ENCODE peak calls at places on chromosomes 16 and 17, in four cellular contexts. H is activated naive CD8-positive, alpha-beta T cell treated with anti-CD3 and anti-CD28 coated beads for 36 hours; N is endothelial cell; W is lower leg skin. M is an unnamed sample.

GRCh38 chr16:35181422-35182030 is 1722.1 kb downstream of the TP53TG3F start:
- DNase-seq in W (peak), H (no peak), N (no peak), M (no peak)

GRCh38 chr17:76139801-76140660 is 1.0 kb downstream of the FOXJ1 start:
- DNase-seq in N (peak), W (no peak), H (peak), M (no peak)

GRCh38 chr16:75000481-75001081 is 1.8 kb downstream of the ZNRF1 start:
- DNase-seq in N (no peak), W (peak), H (no peak), M (no peak)

GRCh38 chr17:50062323-50063243 is 6.7 kb downstream of the ITGA3 start:
- DNase-seq in W (peak), H (no peak), N (no peak), M (no peak)

GRCh38 chr17:63358111-63358839 is 87.8 kb downstream of the CYB561 start:
- DNase-seq in W (no peak), N (no peak), H (no peak), M (no peak)

GRCh38 chr17:17580662-17581470 is 10.6 kb downstream of the PEMT start:
- DNase-seq in N (no peak), H (no peak), W (no peak), M (no peak)

GRCh38 chr17:66541461-66542182 is 239.2 kb downstream of the PRKCA start:
- DNase-seq in W (no peak), H (no peak), N (no peak), M (no peak)

GRCh38 chr16:6709736-6710135 is 622.9 kb upstream of the RBFOX1 start:
- DNase-seq in W (no peak), N (no peak), H (no peak), M (no peak)

GRCh38 chr17:60825351-60825750 is 147.7 kb downstream of the BCAS3 start:
- DNase-seq in N (no peak), H (no peak), W (no peak), M (no peak)

GRCh38 chr16:89697161-89697615 is 4.3 kb downstream of the SPATA2L start:
- DNase-seq in W (no peak), N (no peak), H (no peak), M (no peak)

GRCh38 chr17:4584835-4585187 is 482 bp downstream of the SMTNL2 start:
- DNase-seq in W (no peak), H (no peak), N (no peak), M (no peak)